ENCODE peak calls at places on chromosomes 3 and 15, in six cellular contexts. E is WTC11, I is nephron progenitor cell, N is astrocyte, K is GM13976, U is astrocyte of the spinal cord. A is an unnamed sample.

GRCh38 chr3:113275876-113276580 is 64.7 kb downstream of the BOC start:
- DNase-seq in U (peak), K (peak), N (peak), E (no peak), I (peak), A (peak)

GRCh38 chr3:112132975-112133448 is at the start of gene GCSAM:
- DNase-seq in K (peak), U (no peak), E (no peak), N (no peak), I (no peak), A (no peak)

GRCh38 chr15:82044373-82045178 is 1.2 kb downstream of the MEX3B start:
- DNase-seq in U (peak), E (peak), K (peak), N (peak), I (peak), A (peak)

GRCh38 chr3:174538116-174538515 is 321.0 kb upstream of the NAALADL2 start:
- DNase-seq in I (no peak), E (no peak), K (no peak), U (no peak), N (no peak), A (no peak)

GRCh38 chr15:92801774-92802464 is 98.2 kb upstream of the CHD2 start:
- DNase-seq in N (peak), I (no peak), E (no peak), U (peak), K (no peak), A (peak)

GRCh38 chr3:182837855-182838454 is 44.7 kb downstream of the ATP11B start:
- DNase-seq in K (no peak), I (no peak), U (peak), N (peak), E (no peak), A (peak)

GRCh38 chr3:49388416-49388815 is 23.4 kb downstream of the RHOA start:
- DNase-seq in U (no peak), N (peak), I (no peak), E (no peak), K (no peak), A (no peak)

GRCh38 chr3:50271314-50272072 is 2.5 kb downstream of the SEMA3B start:
- DNase-seq in N (no peak), U (no peak), E (no peak), I (no peak), K (no peak), A (no peak)

GRCh38 chr3:69137006-69137405 is 14.6 kb upstream of the LMOD3 start:
- DNase-seq in U (no peak), K (no peak), I (no peak), N (peak), E (no peak), A (no peak)

GRCh38 chr15:66763186-66764066 is 61.4 kb downstream of the SMAD6 start:
- DNase-seq in I (no peak), E (no peak), U (no peak), N (no peak), K (no peak), A (no peak)

GRCh38 chr3:115211810-115212492 is 64.9 kb upstream of the ZBTB20 start:
- DNase-seq in E (no peak), K (no peak), U (no peak), I (no peak), N (no peak), A (no peak)

GRCh38 chr3:68972358-68972979 is 40.1 kb upstream of the TAFA4 start:
- DNase-seq in K (peak), U (peak), E (peak), N (peak), I (peak), A (peak)

GRCh38 chr3:89571707-89572106 is 464.3 kb downstream of the EPHA3 start:
- DNase-seq in K (no peak), U (no peak), E (no peak), I (no peak), N (no peak), A (no peak)

GRCh38 chr3:17176757-17177156 is 292.0 kb downstream of the PLCL2 start:
- DNase-seq in N (no peak), K (no peak), I (no peak), U (no peak), E (no peak), A (no peak)

GRCh38 chr3:60886518-60886917 is 364.7 kb downstream of the FHIT start:
- DNase-seq in N (no peak), K (no peak), I (no peak), U (no peak), E (no peak), A (no peak)

GRCh38 chr3:172666181-172666872 is 44.5 kb downstream of the NCEH1 start:
- DNase-seq in U (no peak), I (no peak), N (no peak), K (no peak), E (no peak), A (no peak)

GRCh38 chr3:195587824-195588223 is 4.1 kb upstream of the APOD start:
- DNase-seq in I (no peak), E (no peak), K (no peak), N (no peak), U (no peak), A (no peak)

GRCh38 chr3:129182390-129183180 is 1.1 kb downstream of the CNBP start:
- DNase-seq in I (no peak), U (peak), N (peak), E (no peak), K (no peak), A (peak)

DNA sequence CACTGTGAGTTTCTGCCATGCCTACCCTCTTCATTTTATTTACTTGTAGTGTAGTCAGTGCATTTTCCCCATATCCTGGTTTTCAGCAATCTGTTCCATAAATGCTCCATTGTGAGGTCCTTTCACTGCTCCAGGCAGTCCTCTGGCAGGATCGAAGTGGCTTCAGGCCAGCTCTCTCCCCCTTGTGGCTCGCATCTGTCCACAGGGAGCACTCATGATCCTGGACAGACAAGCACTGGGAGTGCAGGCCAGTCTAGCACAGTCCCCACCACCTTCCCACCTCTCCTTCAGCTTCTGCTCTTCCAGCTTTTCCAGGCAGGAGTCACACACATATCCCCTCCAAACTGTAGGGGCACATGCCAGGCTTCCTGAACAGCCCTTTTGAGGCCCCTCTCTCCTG is 173.6 kb downstream of the PPM1L start:
- DNase-seq in N (no peak), I (peak), E (no peak), U (no peak), K (no peak), A (peak)
- TF ChIP-seq CTCF in N (no peak), I (no peak), E (no peak), U (peak), K (no peak), A (peak)

DNA sequence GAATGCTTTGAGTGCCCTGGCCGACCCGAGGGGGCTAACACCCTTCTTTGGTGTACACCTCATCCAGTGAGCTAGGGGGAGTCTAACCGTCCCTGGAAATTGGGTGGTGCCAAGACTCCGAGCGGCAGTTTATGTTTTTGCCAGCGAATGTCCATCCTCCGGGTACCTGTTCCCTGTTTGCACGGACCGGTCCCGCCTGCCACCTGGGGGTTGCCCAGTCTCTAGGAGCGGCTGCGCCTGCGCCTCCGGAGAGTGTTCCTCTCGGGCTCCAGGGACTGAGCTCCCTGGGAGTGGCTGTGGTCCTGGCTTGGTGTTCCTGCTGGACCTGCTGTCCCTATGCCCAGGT is 913 bp upstream of the WNT7A start:
- DNase-seq in K (no peak), U (no peak), I (no peak), E (peak), N (no peak), A (no peak)
- TF ChIP-seq CTCF in K (no peak), U (no peak), I (peak), E (no peak), N (no peak), A (no peak)

DNA sequence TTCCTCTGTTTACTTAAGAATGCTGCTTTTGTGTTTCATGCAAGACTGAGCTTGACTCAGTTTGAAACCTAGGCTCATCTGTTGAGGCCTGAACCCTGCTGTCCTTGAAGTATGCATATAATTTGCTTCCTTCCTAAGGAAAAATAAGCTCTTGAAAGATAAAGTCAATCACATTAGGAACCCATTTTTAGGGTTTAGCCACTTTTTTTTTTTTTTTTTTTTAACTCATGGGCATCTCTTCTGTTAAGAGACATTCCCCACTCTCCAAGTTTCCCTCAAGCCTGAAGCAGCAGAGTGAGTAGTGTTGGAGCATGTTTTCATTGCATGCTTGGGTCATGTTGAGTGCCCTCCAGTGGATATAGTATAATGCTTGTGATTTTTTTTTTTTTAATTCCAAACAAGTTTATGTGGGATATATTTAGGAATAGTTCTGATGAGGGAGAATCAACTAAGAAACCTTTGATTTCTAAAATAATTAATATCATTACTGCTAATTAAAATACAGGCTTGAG is 3.6 kb downstream of the CTNNB1 start:
- DNase-seq in N (peak), E (no peak), I (no peak), K (no peak), U (peak), A (peak)
- TF ChIP-seq CTCF in N (peak), E (no peak), I (no peak), K (peak), U (peak), A (peak)

GRCh38 chr3:137714551-137714950 is 49.6 kb upstream of the SOX14 start:
- DNase-seq in I (no peak), N (no peak), U (no peak), K (no peak), E (no peak), A (no peak)

DNA sequence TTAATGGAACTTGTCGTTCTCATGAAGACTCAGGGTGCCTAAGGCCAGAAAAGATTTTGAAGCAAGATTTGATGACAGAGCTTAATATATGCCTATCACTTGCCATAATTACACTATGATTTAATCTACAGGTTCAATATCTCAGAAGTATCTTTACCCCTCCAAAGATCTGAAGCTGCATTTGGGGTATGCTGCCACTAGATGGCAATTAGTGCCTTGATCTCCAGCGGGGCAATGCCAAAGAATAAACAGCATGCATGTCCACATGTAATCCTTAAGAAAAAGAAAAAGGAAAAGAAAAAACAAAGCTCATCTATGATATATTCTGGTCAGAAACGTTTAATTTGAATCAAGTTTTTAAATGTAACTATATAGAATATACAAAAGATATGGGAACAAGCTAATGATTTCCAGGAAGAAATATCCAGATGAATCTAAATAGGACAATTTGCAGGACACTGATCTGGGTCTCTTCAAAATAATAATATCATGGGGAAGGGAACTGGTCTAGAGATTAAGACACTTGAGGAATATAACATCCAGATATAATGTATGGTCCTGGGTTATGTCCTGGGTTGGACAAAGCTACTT is 55.0 kb upstream of the SOX14 start:
- DNase-seq in U (no peak), I (peak), N (no peak), E (peak), K (peak), A (no peak)
- TF ChIP-seq CTCF in U (no peak), I (peak), N (peak), E (peak), K (peak), A (peak)